ENCODE peak calls at places on chromosome X, in nine cellular contexts. I is hepatocyte, N is OCI-M1, O is NCI-H1105 treated with DMSO at 0.1 percent for 48 hours, S is NCI-H524, P is NAMALWA, B is GM12878, V is nucleus accumbens, Q is HS-27A. A is an unnamed sample.

GRCh38 chrX:30865612-30866011 is 23.4 kb downstream of the TAB3 start:
- DNase-seq in I (no peak), N (no peak), O (no peak), S (no peak), P (no peak), B (no peak), V (no peak), Q (no peak), A (no peak)

GRCh38 chrX:44908198-44908597 is 35.2 kb downstream of the KDM6A start:
- DNase-seq in I (no peak), N (peak; percentile 44), O (no peak), S (no peak), P (peak; percentile 14), B (no peak), V (no peak), Q (no peak), A (no peak)

GRCh38 chrX:18698762-18699650 is 8.4 kb upstream of the PPEF1 start:
- DNase-seq in I (no peak), N (no peak), O (no peak), S (no peak), P (no peak), B (no peak), V (no peak), Q (no peak), A (no peak)

GRCh38 chrX:153725039-153725831 is 579 bp downstream of the ABCD1 start:
- DNase-seq in I (no peak), N (no peak), O (no peak), S (no peak), P (peak; percentile 64), B (no peak), V (no peak), Q (no peak), A (no peak)

GRCh38 chrX:104098151-104098808 is 14.0 kb upstream of the ZCCHC18 start:
- DNase-seq in I (peak; percentile 72), N (peak; percentile 71), O (peak; percentile 79), S (peak; percentile 83), P (peak; percentile 70), B (no peak), V (no peak), Q (no peak), A (peak; percentile 38)

GRCh38 chrX:18410038-18410437 is 15.4 kb upstream of the CDKL5 start:
- DNase-seq in I (peak; percentile 54), N (peak; percentile 6), O (peak; percentile 14), S (peak; percentile 55), P (peak; percentile 11), B (no peak), V (no peak), Q (no peak), A (no peak)

GRCh38 chrX:152927858-152928760 is 30.2 kb downstream of the ZNF185 start:
- DNase-seq in I (no peak), N (no peak), O (no peak), S (no peak), P (no peak), B (no peak), V (no peak), Q (no peak), A (no peak)

GRCh38 chrX:38717871-38718270 is 83.4 kb upstream of the MID1IP1 start:
- DNase-seq in I (peak; percentile 7), N (peak; percentile 62), O (peak; percentile 4), S (peak; percentile 29), P (peak; percentile 42), B (no peak), V (no peak), Q (no peak), A (no peak)

GRCh38 chrX:16785247-16786138 is 773 bp upstream of the TXLNG start:
- DNase-seq in I (peak; percentile 35), N (no peak), O (no peak), S (no peak), P (no peak), B (no peak), V (no peak), Q (no peak), A (peak; percentile 25)

GRCh38 chrX:140586951-140587350 is 82.1 kb upstream of the SOX3 start:
- DNase-seq in I (no peak), N (no peak), O (no peak), S (no peak), P (no peak), B (no peak), V (no peak), Q (no peak), A (no peak)

GRCh38 chrX:136797787-136798186 is 17.1 kb upstream of the ARHGEF6 start:
- DNase-seq in I (no peak), N (peak; percentile 50), O (no peak), S (no peak), P (no peak), B (no peak), V (no peak), Q (no peak), A (no peak)

GRCh38 chrX:115642304-115642703 is 81.3 kb downstream of the PLS3 start:
- DNase-seq in I (no peak), N (peak; percentile 2), O (no peak), S (no peak), P (no peak), B (no peak), V (no peak), Q (no peak), A (no peak)

GRCh38 chrX:12974217-12974796 is 603 bp upstream of the TMSB4X start:
- DNase-seq in I (peak; percentile 85), N (peak; percentile 84), O (peak; percentile 33), S (peak; percentile 43), P (no peak), B (no peak), V (no peak), Q (no peak), A (peak; percentile 70)

GRCh38 chrX:136687457-136687856 is 39.5 kb downstream of the CD40LG start:
- DNase-seq in I (no peak), N (no peak), O (no peak), S (no peak), P (no peak), B (no peak), V (no peak), Q (no peak), A (no peak)

GRCh38 chrX:97609357-97609756 is 725.6 kb downstream of the RPA4 start:
- DNase-seq in I (no peak), N (no peak), O (no peak), S (no peak), P (no peak), B (no peak), V (no peak), Q (no peak), A (no peak)

GRCh38 chrX:11724122-11725017 is 33.7 kb upstream of the MSL3 start:
- DNase-seq in I (peak; percentile 13), N (peak; percentile 46), O (peak; percentile 33), S (peak; percentile 37), P (peak; percentile 57), B (no peak), V (no peak), Q (no peak), A (no peak)

GRCh38 chrX:13646154-13646549 is 6.8 kb upstream of the TCEANC start:
- DNase-seq in I (peak; percentile 75), N (peak; percentile 81), O (peak; percentile 63), S (peak; percentile 74), P (peak; percentile 33), B (no peak), V (peak; percentile 13), Q (peak; percentile 20), A (peak; percentile 66)

GRCh38 chrX:39308126-39308525 is 506.9 kb downstream of the MID1IP1 start:
- DNase-seq in I (no peak), N (no peak), O (no peak), S (no peak), P (no peak), B (no peak), V (no peak), Q (no peak), A (no peak)